ENCODE peak calls at places on chromosomes 7 and 10, in seven cellular contexts. B is mesendoderm, J is neuronal stem cell, S is trophoblast cell, T is mesenchymal stem cell, G is H1, H is H9. E is an unnamed sample.

GRCh38 chr10:95333997-95334792 is 43.4 kb upstream of the PDLIM1 start:
- DNase-seq in B (no peak), J (no peak), S (peak), T (peak), G (no peak), H (no peak), E (peak)

GRCh38 chr7:1235501-1236131 is 2.9 kb downstream of the UNCX start:
- DNase-seq in B (peak), J (no peak), S (no peak), T (no peak), G (peak), H (no peak), E (no peak)

GRCh38 chr10:42962902-42963231 is 114.0 kb upstream of the RET start:
- DNase-seq in B (no peak), J (no peak), S (no peak), T (no peak), G (no peak), H (no peak), E (no peak)

GRCh38 chr10:124000792-124001201 is 92.6 kb downstream of the CHST15 start:
- DNase-seq in B (no peak), J (no peak), S (no peak), T (peak), G (no peak), H (no peak), E (no peak)

GRCh38 chr10:115829501-115830215 is 443.3 kb downstream of the GFRA1 start:
- DNase-seq in B (peak), J (no peak), S (peak), T (peak), G (no peak), H (no peak), E (peak)

GRCh38 chr10:23158370-23158769 is 33.7 kb upstream of the PTF1A start:
- DNase-seq in B (peak), J (peak), S (peak), T (peak), G (peak), H (peak), E (peak)

GRCh38 chr7:141225916-141226618 is 152.2 kb downstream of the TMEM178B start:
- DNase-seq in B (no peak), J (no peak), S (no peak), T (no peak), G (no peak), H (no peak), E (no peak)

GRCh38 chr7:34672430-34672829 is 14.4 kb downstream of the NPSR1 start:
- DNase-seq in B (no peak), J (no peak), S (no peak), T (peak), G (no peak), H (no peak), E (peak)

GRCh38 chr7:727104-727805 is at the start of gene PRKAR1B:
- DNase-seq in B (no peak), J (no peak), S (no peak), T (no peak), G (peak), H (peak), E (no peak)

GRCh38 chr7:142854505-142855400 is at the start of gene EPHB6:
- DNase-seq in B (peak), J (peak), S (peak), T (peak), G (peak), H (peak), E (peak)

GRCh38 chr10:131676971-131677421 is 223.8 kb upstream of the PPP2R2D start:
- DNase-seq in B (peak), J (peak), S (no peak), T (no peak), G (peak), H (peak), E (no peak)

GRCh38 chr10:75395171-75395954 is 6.2 kb downstream of the ZNF503 start:
- DNase-seq in B (peak), J (peak), S (peak), T (peak), G (peak), H (peak), E (peak)

GRCh38 chr7:105638942-105639495 is 57.7 kb upstream of the EFCAB10 start:
- DNase-seq in B (peak), J (peak), S (no peak), T (peak), G (peak), H (peak), E (no peak)

GRCh38 chr7:924541-925231 is 29.8 kb downstream of the ADAP1 start:
- DNase-seq in B (no peak), J (no peak), S (no peak), T (no peak), G (no peak), H (no peak), E (peak)

GRCh38 chr7:78510580-78511188 is 712.1 kb downstream of the PHTF2 start:
- DNase-seq in B (peak), J (peak), S (peak), T (peak), G (no peak), H (peak), E (peak)

GRCh38 chr10:104435822-104436221 is 82.2 kb downstream of the CFAP58 start:
- DNase-seq in B (no peak), J (no peak), S (peak), T (no peak), G (no peak), H (no peak), E (peak)

GRCh38 chr7:157090485-157091165 is 48.1 kb upstream of the UBE3C start:
- DNase-seq in B (no peak), J (no peak), S (no peak), T (no peak), G (no peak), H (no peak), E (no peak)

GRCh38 chr10:13839430-13839986 is 252.7 kb downstream of the PRPF18 start:
- DNase-seq in B (peak), J (no peak), S (peak), T (peak), G (no peak), H (no peak), E (peak)

DNA sequence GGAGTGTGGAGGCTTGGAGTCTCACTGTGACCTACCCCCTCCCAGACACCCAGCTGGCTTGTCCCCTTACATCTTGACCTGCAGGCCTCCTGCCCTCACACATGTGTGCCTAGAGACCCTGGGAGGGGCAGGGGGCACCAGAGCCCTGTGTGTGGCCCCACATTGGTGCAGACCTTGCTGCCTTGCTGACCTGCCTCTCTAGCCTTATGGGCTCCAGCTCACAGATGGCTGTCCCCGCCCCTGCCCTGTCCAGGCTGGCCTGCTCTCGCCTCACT is 9.4 kb downstream of the ADAMTS14 start:
- DNase-seq in B (no peak), J (no peak), S (no peak), T (no peak), G (no peak), H (no peak), E (no peak)
- H2BK120ac ChIP-seq in B (no peak), J (no peak), S (no peak), T (no peak), G (no peak), H (no peak), E (no peak)

GRCh38 chr7:98852826-98853225 is 17.0 kb downstream of the TMEM130 start:
- DNase-seq in B (peak), J (no peak), S (peak), T (no peak), G (no peak), H (no peak), E (peak)
- H2BK120ac ChIP-seq in B (no peak), J (no peak), S (peak), T (no peak), G (no peak), H (no peak), E (peak)

DNA sequence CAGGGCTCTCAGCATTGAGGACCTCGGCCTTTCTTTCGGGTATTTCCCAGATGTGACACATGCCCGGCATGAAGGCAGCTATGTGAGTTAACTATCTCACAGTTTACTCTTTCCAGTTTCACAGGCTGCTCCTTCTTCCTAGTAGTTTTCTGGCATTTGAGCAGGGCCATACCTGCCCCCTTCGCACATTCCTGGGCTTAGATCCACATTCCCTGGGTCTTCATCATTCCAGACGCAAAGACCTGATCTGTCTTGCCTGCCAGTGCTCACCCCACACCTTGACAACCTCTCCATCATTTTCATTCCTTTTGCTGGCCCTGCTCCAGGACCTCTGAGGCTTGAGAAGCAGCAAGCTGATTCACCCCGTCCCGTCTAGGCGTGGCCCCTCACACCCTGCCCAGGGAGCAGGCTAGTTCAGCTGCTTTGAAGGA is 227.5 kb downstream of the WDR11 start:
- DNase-seq in B (peak), J (no peak), S (peak), T (no peak), G (no peak), H (no peak), E (no peak)
- H2BK120ac ChIP-seq in B (no peak), J (no peak), S (no peak), T (no peak), G (no peak), H (no peak), E (no peak)

DNA sequence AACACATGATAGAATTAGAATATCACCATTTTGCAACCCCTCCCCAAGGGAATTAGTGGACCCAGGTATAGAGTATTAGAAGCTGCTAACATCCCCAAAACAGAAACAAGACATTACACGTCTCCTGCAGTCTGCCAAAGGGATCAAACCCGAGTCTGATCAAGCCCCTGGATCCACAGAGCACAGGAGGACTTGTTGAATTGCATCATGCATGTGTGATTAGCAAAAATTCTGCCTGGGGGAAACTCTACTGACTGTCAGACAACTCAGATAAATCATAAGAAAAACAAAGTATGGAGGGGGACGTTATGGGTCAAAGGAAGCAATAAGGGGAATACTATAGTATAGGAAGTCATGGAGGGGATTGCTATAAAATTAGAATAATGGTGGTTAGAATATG is 116.8 kb upstream of the FGFR2 start:
- DNase-seq in B (no peak), J (no peak), S (no peak), T (no peak), G (no peak), H (no peak), E (no peak)
- H2BK120ac ChIP-seq in B (no peak), J (no peak), S (no peak), T (no peak), G (no peak), H (no peak), E (no peak)